ENCODE peak calls at places on chromosome 13, in four cellular contexts. F is amniotic stem cell; Q is activated T-cell treated with anti-CD3 and anti-CD28 coated beads, Interleukin-2, amount 50 U/mL, for 72 hours; Z is fibroblast of the aortic adventitia. P is an unnamed sample.

GRCh38 chr13:80586356-80586755 is 245.4 kb upstream of the SPRY2 start:
- DNase-seq in F (no peak), Q (no peak), Z (peak), P (no peak)

GRCh38 chr13:98050041-98050466 is 92.8 kb upstream of the FARP1 start:
- DNase-seq in F (no peak), Q (no peak), Z (no peak), P (peak)

GRCh38 chr13:42559057-42559456 is 14.9 kb upstream of the TNFSF11 start:
- DNase-seq in F (no peak), Q (no peak), Z (no peak), P (no peak)

GRCh38 chr13:23392313-23392712 is 41.2 kb downstream of the SACS start:
- DNase-seq in F (no peak), Q (no peak), Z (no peak), P (no peak)

GRCh38 chr13:100234524-100235136 is 145.7 kb downstream of the PCCA start:
- DNase-seq in F (no peak), Q (no peak), Z (peak), P (no peak)

GRCh38 chr13:71703145-71703544 is 163.9 kb downstream of the DACH1 start:
- DNase-seq in F (no peak), Q (no peak), Z (no peak), P (no peak)

GRCh38 chr13:37753776-37754175 is 115.8 kb downstream of the TRPC4 start:
- DNase-seq in F (no peak), Q (no peak), Z (no peak), P (no peak)

GRCh38 chr13:40974460-40975407 is 44.4 kb downstream of the ELF1 start:
- DNase-seq in F (no peak), Q (peak), Z (peak), P (peak)

GRCh38 chr13:76887070-76887563 is 912 bp upstream of the KCTD12 start:
- DNase-seq in F (no peak), Q (no peak), Z (no peak), P (peak)

GRCh38 chr13:21034602-21035190 is 26.7 kb downstream of the LATS2 start:
- DNase-seq in F (no peak), Q (no peak), Z (peak), P (no peak)

GRCh38 chr13:40302351-40302750 is 364.1 kb downstream of the FOXO1 start:
- DNase-seq in F (no peak), Q (no peak), Z (no peak), P (no peak)

GRCh38 chr13:20402881-20403280 is 122.8 kb downstream of the CRYL1 start:
- DNase-seq in F (no peak), Q (no peak), Z (no peak), P (no peak)

GRCh38 chr13:105908581-105908980 is 626.9 kb downstream of the EFNB2 start:
- DNase-seq in F (no peak), Q (peak), Z (no peak), P (no peak)

GRCh38 chr13:90485441-90485840 is 862.0 kb upstream of the MIR17HG start:
- DNase-seq in F (no peak), Q (no peak), Z (peak), P (no peak)

GRCh38 chr13:43611631-43612416 is 174.9 kb downstream of the ENOX1 start:
- DNase-seq in F (no peak), Q (no peak), Z (no peak), P (no peak)

GRCh38 chr13:95948646-95949045 is 104.6 kb downstream of the UGGT2 start:
- DNase-seq in F (no peak), Q (no peak), Z (peak), P (peak)

GRCh38 chr13:31437975-31438374 is 238.2 kb downstream of the B3GLCT start:
- DNase-seq in F (peak), Q (no peak), Z (no peak), P (no peak)

GRCh38 chr13:30696278-30697176 is 38.8 kb upstream of the ALOX5AP start:
- DNase-seq in F (no peak), Q (peak), Z (no peak), P (no peak)

GRCh38 chr13:111537843-111538499 is 217.5 kb downstream of the TEX29 start:
- DNase-seq in F (no peak), Q (no peak), Z (no peak), P (no peak)

GRCh38 chr13:77874406-77874805 is 44.2 kb downstream of the EDNRB start:
- DNase-seq in F (no peak), Q (no peak), Z (peak), P (no peak)

P was measured in BE2C.